ENCODE peak calls at places on chromosomes 3 and 15, in seven cellular contexts. Y is cardiac fibroblast, W is neural crest cell, F is tibial artery, G is Calu3, U is astrocyte of the spinal cord, K is H9. Q is an unnamed sample.

GRCh38 chr15:56736308-56736707 is 3.0 kb upstream of the ZNF280D start:
- DNase-seq in Y (peak), W (no peak), F (no peak), G (no peak), U (peak), K (no peak), Q (no peak)

GRCh38 chr3:14761121-14761672 is 57.6 kb upstream of the FGD5 start:
- DNase-seq in Y (no peak), W (no peak), F (no peak), G (no peak), U (no peak), K (peak), Q (no peak)

GRCh38 chr3:140053794-140054193 is 118.8 kb downstream of the CLSTN2 start:
- DNase-seq in Y (no peak), W (no peak), F (no peak), G (no peak), U (no peak), K (no peak), Q (no peak)

GRCh38 chr3:119663885-119664284 is 3.5 kb upstream of the POPDC2 start:
- DNase-seq in Y (no peak), W (no peak), F (no peak), G (no peak), U (peak), K (no peak), Q (no peak)

GRCh38 chr3:110697961-110698360 is 373.7 kb upstream of the NECTIN3 start:
- DNase-seq in Y (peak), W (no peak), F (no peak), G (no peak), U (peak), K (no peak), Q (no peak)

GRCh38 chr3:154095832-154096421 is 25.3 kb upstream of the ARHGEF26 start:
- DNase-seq in Y (peak), W (no peak), F (no peak), G (no peak), U (peak), K (no peak), Q (no peak)

GRCh38 chr15:57456559-57456958 is 80.3 kb downstream of the CGNL1 start:
- DNase-seq in Y (no peak), W (no peak), F (no peak), G (no peak), U (no peak), K (no peak), Q (no peak)

GRCh38 chr3:193768069-193768391 is 175.0 kb downstream of the OPA1 start:
- DNase-seq in Y (peak), W (no peak), F (no peak), G (no peak), U (peak), K (no peak), Q (no peak)

GRCh38 chr3:148735597-148735996 is 37.9 kb downstream of the AGTR1 start:
- DNase-seq in Y (no peak), W (no peak), F (no peak), G (no peak), U (peak), K (no peak), Q (no peak)

GRCh38 chr3:123953735-123954134 is 7.3 kb downstream of the CCDC14 start:
- DNase-seq in Y (no peak), W (no peak), F (no peak), G (no peak), U (no peak), K (no peak), Q (no peak)

GRCh38 chr3:172138792-172139507 is 99.6 kb downstream of the FNDC3B start:
- DNase-seq in Y (peak), W (peak), F (peak), G (peak), U (no peak), K (no peak), Q (no peak)

GRCh38 chr15:63408514-63408913 is 26.9 kb upstream of the CA12 start:
- DNase-seq in Y (peak), W (no peak), F (no peak), G (no peak), U (peak), K (no peak), Q (no peak)

GRCh38 chr3:123044981-123045763 is 17.6 kb upstream of the SEMA5B start:
- DNase-seq in Y (no peak), W (no peak), F (no peak), G (no peak), U (no peak), K (no peak), Q (no peak)

GRCh38 chr3:108552267-108553159 is 36.7 kb downstream of the CIP2A start:
- DNase-seq in Y (peak), W (no peak), F (no peak), G (no peak), U (peak), K (no peak), Q (no peak)

GRCh38 chr3:37787027-37787868 is 74.4 kb upstream of the CTDSPL start:
- DNase-seq in Y (peak), W (no peak), F (no peak), G (no peak), U (no peak), K (no peak), Q (no peak)

GRCh38 chr3:181326637-181327223 is 337.2 kb upstream of the DNAJC19 start:
- DNase-seq in Y (peak), W (no peak), F (no peak), G (peak), U (peak), K (no peak), Q (peak)

GRCh38 chr3:111824351-111824750 is 34.7 kb upstream of the PHLDB2 start:
- DNase-seq in Y (no peak), W (no peak), F (no peak), G (no peak), U (no peak), K (no peak), Q (no peak)

GRCh38 chr3:52299815-52300611 is 12.4 kb downstream of the GLYCTK start:
- DNase-seq in Y (peak), W (peak), F (no peak), G (no peak), U (peak), K (peak), Q (peak)

DNA sequence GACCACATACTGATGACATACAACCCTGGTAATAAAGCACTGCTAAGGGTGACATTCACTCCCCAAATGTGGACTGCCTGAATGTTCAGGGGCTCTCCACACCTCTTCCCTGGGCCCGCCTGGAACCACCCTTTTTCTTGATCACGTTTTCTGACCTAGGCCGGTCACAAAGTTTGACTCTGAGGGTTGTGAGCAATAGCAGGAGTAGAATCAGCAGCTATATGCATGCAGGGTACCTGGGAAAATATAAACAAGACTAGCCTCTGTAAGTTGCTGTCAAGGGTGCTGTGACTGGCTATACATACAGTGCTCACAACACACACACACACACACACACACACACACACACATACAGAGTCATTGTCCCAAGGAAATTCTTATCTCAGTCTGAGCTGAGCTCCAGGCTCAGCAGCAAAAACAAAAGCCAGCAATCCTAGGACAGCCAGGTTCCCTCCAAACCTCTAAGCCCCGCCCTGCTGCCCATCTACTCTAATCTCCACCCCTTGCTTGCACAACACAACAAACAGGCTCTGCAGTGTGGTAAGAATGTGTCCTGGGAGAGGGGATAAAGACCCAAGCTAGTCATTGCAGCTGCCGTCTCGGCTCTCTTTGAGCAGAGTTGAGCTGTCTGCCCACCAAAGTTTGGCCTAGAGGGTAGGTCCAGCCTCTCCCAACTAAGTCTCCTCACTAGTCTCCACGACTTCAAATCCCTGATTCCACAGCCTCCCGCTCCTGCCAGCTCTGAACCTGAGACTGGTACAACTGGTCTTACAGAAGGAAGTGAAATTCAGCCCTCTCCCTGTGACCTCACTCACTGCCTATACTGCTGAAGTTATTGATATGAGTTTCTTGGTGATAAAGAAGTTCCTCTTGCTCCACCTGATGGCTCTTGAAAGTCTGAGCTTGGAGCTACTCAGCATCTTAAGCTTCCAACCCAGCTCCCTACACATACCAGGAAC is 2.2 kb downstream of the BMF start:
- DNase-seq in Y (peak), W (no peak), F (peak), G (peak), U (peak), K (peak), Q (peak)
- TF ChIP-seq CTCF in Y (no peak), W (no peak), F (no peak), G (no peak), U (no peak), K (no peak), Q (no peak)

GRCh38 chr15:62301993-62302665 is 137.0 kb upstream of the C2CD4B start:
- DNase-seq in Y (peak), W (no peak), F (no peak), G (no peak), U (peak), K (no peak), Q (no peak)
- TF ChIP-seq CTCF in Y (no peak), W (no peak), F (no peak), G (no peak), U (no peak), K (no peak), Q (no peak)

DNA sequence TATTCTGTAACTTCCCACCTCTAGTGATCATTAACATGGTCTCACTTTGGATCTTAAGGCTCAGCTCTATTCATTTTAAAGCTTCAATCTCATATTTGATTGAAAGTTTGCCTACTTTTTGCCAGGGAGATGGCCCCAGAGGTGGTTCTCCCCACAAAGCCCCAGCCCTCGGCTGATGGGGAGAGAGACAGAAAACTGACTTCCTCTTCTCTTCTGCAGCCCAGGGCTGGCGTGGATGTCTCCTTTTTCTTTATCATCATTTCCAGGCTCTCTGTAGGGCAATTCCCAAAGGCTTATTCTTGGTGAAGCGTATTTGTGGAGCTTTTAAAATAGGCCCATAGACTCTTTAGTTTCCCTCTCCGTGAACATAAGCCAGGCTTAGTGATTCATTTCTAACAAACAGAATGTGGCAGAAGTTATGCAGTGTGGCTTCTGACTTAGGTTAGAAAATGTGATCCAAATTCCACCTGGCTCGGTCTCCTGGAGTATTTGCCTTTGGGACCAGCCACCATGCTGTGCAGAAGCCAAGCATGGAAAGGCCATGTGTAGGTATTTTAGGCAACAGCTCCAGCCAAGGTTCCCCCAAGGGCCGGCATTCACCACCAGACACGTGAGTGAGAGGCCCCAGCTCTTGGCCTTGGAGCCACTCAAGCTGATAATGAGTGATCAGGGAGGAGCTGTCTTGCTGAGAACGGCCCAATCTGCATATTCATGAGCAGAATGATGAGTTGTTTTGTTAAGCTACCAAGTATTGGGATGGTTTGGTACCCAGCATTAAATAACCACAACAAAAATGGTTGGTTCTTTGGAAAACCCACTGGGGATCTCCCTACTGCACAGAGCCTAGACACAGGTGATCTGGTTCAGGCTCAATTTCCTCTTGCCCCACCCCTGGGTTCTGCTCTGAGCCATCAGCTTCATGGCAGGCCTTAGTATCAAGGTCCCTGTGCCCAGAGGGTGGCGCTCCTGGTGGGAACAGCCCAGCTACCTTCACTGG is 353.2 kb upstream of the PROK2 start:
- DNase-seq in Y (no peak), W (no peak), F (no peak), G (no peak), U (no peak), K (no peak), Q (no peak)
- TF ChIP-seq CTCF in Y (no peak), W (no peak), F (no peak), G (no peak), U (no peak), K (no peak), Q (no peak)

GRCh38 chr3:126659915-126660886 is 5.3 kb upstream of the TXNRD3 start:
- DNase-seq in Y (no peak), W (no peak), F (no peak), G (peak), U (no peak), K (peak), Q (no peak)
- TF ChIP-seq CTCF in Y (peak), W (peak), F (no peak), G (peak), U (peak), K (peak), Q (no peak)

GRCh38 chr3:76728411-76728810 is 311.5 kb upstream of the ROBO2 start:
- DNase-seq in Y (no peak), W (no peak), F (no peak), G (no peak), U (no peak), K (no peak), Q (no peak)

GRCh38 chr3:76724706-76725105 is 315.2 kb upstream of the ROBO2 start:
- DNase-seq in Y (no peak), W (no peak), F (no peak), G (no peak), U (no peak), K (no peak), Q (peak)

GRCh38 chr3:76723366-76723765 is 316.5 kb upstream of the ROBO2 start:
- DNase-seq in Y (no peak), W (no peak), F (no peak), G (no peak), U (no peak), K (no peak), Q (no peak)

GRCh38 chr3:76726034-76726433 is 313.9 kb upstream of the ROBO2 start:
- DNase-seq in Y (no peak), W (no peak), F (no peak), G (no peak), U (no peak), K (no peak), Q (no peak)

DNA sequence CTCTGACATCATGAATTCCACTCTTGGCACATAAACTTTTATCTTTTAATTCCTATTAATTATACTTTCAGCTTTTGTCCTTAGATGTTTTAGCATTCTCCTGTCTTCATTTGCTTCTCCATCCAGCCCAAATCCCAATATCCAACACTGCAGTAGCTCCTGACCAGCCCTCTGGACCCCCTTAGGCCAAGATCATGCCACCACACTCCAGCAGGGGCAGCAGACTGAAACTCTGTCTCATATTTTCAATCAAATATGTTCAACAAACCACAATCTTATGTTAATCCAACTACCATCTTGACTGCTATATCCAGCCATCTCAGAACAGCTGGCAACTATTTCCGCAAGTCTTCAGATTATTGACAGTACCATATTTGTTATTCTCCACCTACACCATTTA is 315.8 kb upstream of the ROBO2 start:
- DNase-seq in Y (no peak), W (no peak), F (no peak), G (no peak), U (no peak), K (no peak), Q (no peak)
- TF ChIP-seq CTCF in Y (no peak), W (no peak), F (no peak), G (no peak), U (no peak), K (peak), Q (peak)

DNA sequence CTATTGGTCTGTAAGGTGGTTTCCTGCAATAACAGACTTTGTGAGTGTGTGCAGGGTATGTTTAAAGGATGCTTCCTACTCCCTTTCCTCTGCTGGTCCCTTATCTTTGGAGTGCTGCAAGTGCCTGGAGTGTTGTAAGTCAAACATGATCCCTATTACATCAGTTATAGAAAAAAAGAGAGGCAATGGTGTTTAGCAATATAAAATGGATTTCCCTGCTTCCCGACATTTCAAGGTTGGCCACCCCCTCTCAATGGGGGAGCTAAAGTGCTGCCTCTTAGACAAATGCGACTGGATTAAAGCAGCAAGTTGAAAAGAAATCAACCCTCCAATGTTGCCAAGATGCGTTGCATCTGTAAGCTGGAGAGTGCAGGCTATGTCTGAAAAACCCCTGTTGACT is 203.1 kb upstream of the WNT5A start:
- DNase-seq in Y (no peak), W (no peak), F (no peak), G (no peak), U (no peak), K (no peak), Q (no peak)
- TF ChIP-seq CTCF in Y (no peak), W (no peak), F (no peak), G (no peak), U (no peak), K (no peak), Q (no peak)

GRCh38 chr15:70093070-70093469 is 4.6 kb downstream of the TLE3 start:
- DNase-seq in Y (peak), W (no peak), F (no peak), G (no peak), U (no peak), K (no peak), Q (no peak)
- TF ChIP-seq CTCF in Y (no peak), W (no peak), F (no peak), G (no peak), U (no peak), K (no peak), Q (no peak)

GRCh38 chr3:157754415-157754814 is 251.2 kb upstream of the VEPH1 start:
- DNase-seq in Y (no peak), W (no peak), F (no peak), G (no peak), U (no peak), K (no peak), Q (no peak)

GRCh38 chr3:157753753-157754152 is 250.5 kb upstream of the VEPH1 start:
- DNase-seq in Y (no peak), W (no peak), F (no peak), G (no peak), U (no peak), K (no peak), Q (no peak)

GRCh38 chr3:157752952-157753351 is 249.7 kb upstream of the VEPH1 start:
- DNase-seq in Y (no peak), W (no peak), F (no peak), G (no peak), U (no peak), K (no peak), Q (no peak)

GRCh38 chr3:157755254-157755653 is 252.0 kb upstream of the VEPH1 start:
- DNase-seq in Y (peak), W (no peak), F (no peak), G (no peak), U (no peak), K (no peak), Q (no peak)
- TF ChIP-seq CTCF in Y (peak), W (peak), F (no peak), G (peak), U (peak), K (peak), Q (peak)

GRCh38 chr15:99408236-99409096 is 157.2 kb downstream of the LRRC28 start:
- DNase-seq in Y (peak), W (no peak), F (peak), G (no peak), U (peak), K (no peak), Q (no peak)

GRCh38 chr15:99409560-99409959 is 156.2 kb upstream of the MEF2A start:
- DNase-seq in Y (no peak), W (no peak), F (no peak), G (no peak), U (no peak), K (no peak), Q (no peak)

GRCh38 chr15:99410477-99410876 is 155.3 kb upstream of the MEF2A start:
- DNase-seq in Y (no peak), W (no peak), F (no peak), G (no peak), U (no peak), K (peak), Q (no peak)

GRCh38 chr15:99407716-99408115 is 156.4 kb downstream of the LRRC28 start:
- DNase-seq in Y (no peak), W (no peak), F (no peak), G (no peak), U (no peak), K (no peak), Q (no peak)

DNA sequence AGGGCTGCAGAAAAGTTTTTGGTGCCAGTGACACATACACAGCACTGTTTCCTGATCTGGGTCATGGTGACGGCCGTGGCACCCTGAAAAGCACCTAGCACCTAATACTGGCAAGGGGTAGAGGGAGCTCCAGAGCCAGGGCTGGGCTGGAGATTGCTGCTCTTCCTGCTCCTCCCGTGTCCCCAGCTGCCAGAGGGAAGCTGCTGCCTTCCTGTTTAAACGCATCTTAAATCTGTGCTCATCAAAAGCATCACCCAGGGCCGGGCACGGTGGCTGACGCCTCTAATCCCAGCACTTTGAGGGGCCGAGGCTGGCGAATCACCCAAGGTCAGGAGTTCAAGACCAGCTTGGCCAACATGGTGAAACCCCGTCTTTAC is 156.7 kb upstream of the MEF2A start:
- DNase-seq in Y (peak), W (no peak), F (peak), G (peak), U (peak), K (peak), Q (no peak)
- TF ChIP-seq CTCF in Y (peak), W (peak), F (peak), G (peak), U (peak), K (peak), Q (no peak)

GRCh38 chr15:50333229-50333628 is 21.8 kb downstream of the GABPB1 start:
- DNase-seq in Y (no peak), W (no peak), F (no peak), G (no peak), U (no peak), K (no peak), Q (no peak)
- TF ChIP-seq CTCF in Y (no peak), W (no peak), F (no peak), G (no peak), U (no peak), K (no peak), Q (no peak)